ENCODE peak calls at places on chromosomes 7 and 10, in eight cellular contexts. L is activated CD8-positive, alpha-beta T cell treated with anti-CD3 and anti-CD28 coated beads for 36 hours; Y is left ventricle myocardium inferior; O is astrocyte of the spinal cord; C is choroid plexus epithelial cell; M is stomach; A is mammary epithelial cell; U is WTC11. K is an unnamed sample.

GRCh38 chr7:130996841-130997231 is 262.8 kb upstream of the KLF14 start:
- DNase-seq in L (peak; percentile 69), Y (no peak), O (no peak), C (peak; percentile 57), M (peak; percentile 86), A (peak; percentile 85), U (no peak), K (peak; percentile 92)

GRCh38 chr7:519974-520458 is 370 bp upstream of the PDGFA start:
- DNase-seq in L (peak; percentile 27), Y (peak; percentile 63), O (peak; percentile 60), C (peak; percentile 56), M (peak; percentile 63), A (peak; percentile 74), U (peak; percentile 78), K (peak; percentile 45)

GRCh38 chr10:9848981-9849380 is 1168.7 kb upstream of the CELF2 start:
- DNase-seq in L (no peak), Y (no peak), O (no peak), C (no peak), M (no peak), A (no peak), U (no peak), K (no peak)

GRCh38 chr7:30522163-30522562 is 17.5 kb upstream of the GGCT start:
- DNase-seq in L (no peak), Y (no peak), O (no peak), C (no peak), M (no peak), A (no peak), U (no peak), K (no peak)

GRCh38 chr7:128030999-128031681 is at the start of gene LRRC4:
- DNase-seq in L (peak; percentile 43), Y (no peak), O (peak; percentile 37), C (peak; percentile 59), M (peak; percentile 48), A (peak; percentile 36), U (peak; percentile 72), K (peak; percentile 18)

GRCh38 chr7:82057476-82057875 is 287.6 kb upstream of the HGF start:
- DNase-seq in L (no peak), Y (no peak), O (no peak), C (peak; percentile 55), M (no peak), A (no peak), U (no peak), K (no peak)

GRCh38 chr10:113058175-113058961 is 108.3 kb downstream of the TCF7L2 start:
- DNase-seq in L (no peak), Y (no peak), O (peak; percentile 57), C (peak; percentile 86), M (no peak), A (peak; percentile 44), U (no peak), K (peak; percentile 41)

GRCh38 chr7:29641651-29642050 is 78.0 kb downstream of the PRR15 start:
- DNase-seq in L (no peak), Y (no peak), O (peak; percentile 16), C (no peak), M (no peak), A (no peak), U (no peak), K (no peak)

GRCh38 chr10:95430231-95430951 is 130.8 kb downstream of the SORBS1 start:
- DNase-seq in L (peak; percentile 44), Y (no peak), O (peak; percentile 65), C (peak; percentile 75), M (peak; percentile 65), A (peak; percentile 62), U (peak; percentile 55), K (peak; percentile 42)

GRCh38 chr7:130153251-130153908 is 51.8 kb downstream of the TMEM209 start:
- DNase-seq in L (no peak), Y (no peak), O (no peak), C (no peak), M (no peak), A (no peak), U (no peak), K (no peak)

GRCh38 chr7:8109196-8110022 is 140.8 kb downstream of the GLCCI1 start:
- DNase-seq in L (no peak), Y (no peak), O (peak; percentile 66), C (peak; percentile 31), M (no peak), A (peak; percentile 23), U (no peak), K (no peak)

GRCh38 chr7:83947260-83947659 is 247.3 kb downstream of the SEMA3A start:
- DNase-seq in L (peak; percentile 15), Y (no peak), O (no peak), C (peak; percentile 20), M (no peak), A (peak; percentile 10), U (peak; percentile 54), K (no peak)

GRCh38 chr10:70540089-70540788 is 61.7 kb downstream of the PALD1 start:
- DNase-seq in L (peak; percentile 48), Y (no peak), O (no peak), C (peak; percentile 36), M (no peak), A (no peak), U (peak; percentile 77), K (no peak)

GRCh38 chr7:8236781-8237407 is 25.1 kb downstream of the ICA1 start:
- DNase-seq in L (no peak), Y (no peak), O (no peak), C (no peak), M (no peak), A (no peak), U (no peak), K (no peak)

GRCh38 chr10:118343549-118343948 is 1.4 kb upstream of the FAM204A start:
- DNase-seq in L (no peak), Y (no peak), O (no peak), C (no peak), M (no peak), A (no peak), U (no peak), K (no peak)

GRCh38 chr10:118341678-118342637 is at the start of gene FAM204A:
- DNase-seq in L (peak; percentile 97), Y (peak; percentile 93), O (peak; percentile 93), C (peak; percentile 96), M (peak; percentile 95), A (peak; percentile 91), U (peak; percentile 92), K (peak; percentile 94)

GRCh38 chr10:118340486-118340885 is 1.6 kb downstream of the FAM204A start:
- DNase-seq in L (no peak), Y (no peak), O (no peak), C (no peak), M (no peak), A (no peak), U (no peak), K (no peak)

GRCh38 chr10:118343115-118343514 is 991 bp upstream of the FAM204A start:
- DNase-seq in L (no peak), Y (no peak), O (peak; percentile 1), C (peak; percentile 28), M (no peak), A (peak; percentile 78), U (no peak), K (no peak)

GRCh38 chr10:118342638-118343020 is 505 bp upstream of the FAM204A start:
- DNase-seq in L (peak; percentile 17), Y (no peak), O (no peak), C (peak; percentile 10), M (no peak), A (no peak), U (no peak), K (peak; percentile 12)
- TF ChIP-seq CTCF in L (no peak), Y (no peak), O (no peak), C (peak; percentile 10), M (no peak), A (peak; percentile 8), U (no peak), K (no peak)

DNA sequence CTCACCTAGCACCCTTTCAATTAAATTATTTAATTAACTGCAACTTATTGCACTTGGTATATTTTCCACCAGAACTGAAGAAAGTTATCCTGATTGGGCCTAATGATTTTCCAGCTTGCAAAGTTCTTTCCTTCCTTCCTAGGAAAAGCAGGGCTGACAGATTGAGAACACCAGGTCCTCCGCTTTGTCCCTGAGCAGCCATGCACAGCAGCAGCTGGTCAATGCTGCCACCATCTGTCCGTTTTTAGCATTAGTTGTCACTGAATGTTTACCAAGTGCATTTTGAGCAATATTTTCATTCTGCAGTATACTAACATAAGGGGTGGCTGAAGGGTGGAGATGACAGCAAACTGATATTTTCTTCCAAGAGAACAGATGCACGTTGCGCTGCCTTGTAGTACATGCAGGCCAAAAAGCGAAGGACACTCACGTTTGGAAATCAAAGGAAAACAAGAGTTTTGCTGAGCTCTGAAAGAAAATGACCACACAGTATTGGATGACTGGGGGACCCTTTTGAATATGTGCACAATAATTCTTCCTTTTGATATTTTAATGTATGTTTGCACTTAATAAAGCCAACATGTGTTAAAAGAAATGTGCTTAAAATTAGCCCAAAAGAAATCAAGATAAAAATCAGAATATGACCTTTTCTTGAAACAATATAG is 248.8 kb upstream of the PTN start:
- DNase-seq in L (peak; percentile 20), Y (peak; percentile 36), O (peak; percentile 83), C (peak; percentile 87), M (no peak), A (peak; percentile 54), U (peak; percentile 57), K (peak; percentile 78)
- TF ChIP-seq CTCF in L (peak; percentile 31), Y (peak; percentile 79), O (peak; percentile 81), C (peak; percentile 94), M (no peak), A (peak; percentile 92), U (peak; percentile 64), K (peak; percentile 90)

GRCh38 chr10:62636825-62637248 is 167.7 kb upstream of the ADO start:
- DNase-seq in L (peak; percentile 41), Y (no peak), O (no peak), C (peak; percentile 21), M (no peak), A (no peak), U (no peak), K (no peak)
- TF ChIP-seq CTCF in L (no peak), Y (peak; percentile 18), O (no peak), C (peak; percentile 38), M (no peak), A (no peak), U (no peak), K (no peak)

GRCh38 chr7:2146676-2147472 is 85.9 kb downstream of the MAD1L1 start:
- DNase-seq in L (no peak), Y (no peak), O (no peak), C (no peak), M (no peak), A (no peak), U (no peak), K (no peak)

GRCh38 chr7:2149672-2150444 is 82.9 kb downstream of the MAD1L1 start:
- DNase-seq in L (no peak), Y (no peak), O (no peak), C (no peak), M (no peak), A (no peak), U (no peak), K (no peak)

GRCh38 chr7:2148814-2149213 is 83.9 kb downstream of the MAD1L1 start:
- DNase-seq in L (no peak), Y (no peak), O (no peak), C (no peak), M (no peak), A (no peak), U (no peak), K (no peak)

GRCh38 chr7:2145835-2146580 is 86.7 kb downstream of the MAD1L1 start:
- DNase-seq in L (no peak), Y (no peak), O (no peak), C (no peak), M (no peak), A (no peak), U (no peak), K (no peak)

DNA sequence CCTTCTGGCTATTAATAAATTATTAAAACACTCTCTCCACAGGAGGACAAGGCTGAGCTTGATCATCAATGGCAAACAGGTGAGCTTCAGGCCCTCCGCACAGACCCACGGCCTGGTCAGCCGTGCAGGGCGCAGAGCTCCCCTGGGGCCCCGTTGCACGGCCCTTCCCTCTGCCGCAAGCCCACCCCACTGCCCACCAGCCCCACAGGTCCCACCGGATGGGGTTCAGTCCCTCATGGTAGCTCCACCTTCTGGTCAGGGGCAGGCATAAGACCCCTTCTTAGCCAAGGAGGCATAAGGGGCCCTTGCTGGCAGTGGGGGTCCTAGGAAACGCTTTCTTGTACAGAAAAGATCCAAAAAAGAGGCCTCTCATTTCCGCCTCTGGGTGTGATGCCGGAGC is 84.6 kb downstream of the MAD1L1 start:
- DNase-seq in L (no peak), Y (no peak), O (no peak), C (no peak), M (no peak), A (no peak), U (no peak), K (no peak)
- TF ChIP-seq CTCF in L (no peak), Y (no peak), O (peak; percentile 34), C (peak; percentile 38), M (no peak), A (peak; percentile 6), U (peak; percentile 4), K (no peak)

K was measured in thyroid gland.